ENCODE peak calls at places on chromosomes 13 and 19, in eight cellular contexts. Q, C, D, X, K, F, H and S are unnamed samples. For H3K9me3, the result is how much of the 10 kb centered on the place peaks cover.

GRCh38 chr13:85076343-85076742 is 722.9 kb downstream of the SLITRK6 start:
- DNase-seq in Q (no peak), C (no peak), D (no peak), X (no peak), K (no peak), F (no peak), H (no peak), S (no peak)

GRCh38 chr13:73337511-73337910 is 278.7 kb downstream of the KLF5 start:
- DNase-seq in Q (no peak), C (no peak), D (no peak), X (no peak), K (no peak), F (no peak), H (no peak), S (no peak)

GRCh38 chr13:80166352-80166751 is 174.6 kb downstream of the SPRY2 start:
- DNase-seq in Q (no peak), C (no peak), D (no peak), X (no peak), K (no peak), F (no peak), H (no peak), S (no peak)

GRCh38 chr19:35184267-35184666 is 29.7 kb downstream of the FXYD5 start:
- DNase-seq in Q (no peak), C (no peak), D (no peak), X (no peak), K (no peak), F (no peak), H (no peak), S (no peak)

GRCh38 chr19:7605490-7606222 is 10.0 kb downstream of the CAMSAP3 start:
- DNase-seq in Q (no peak), C (no peak), D (peak), X (peak), K (peak), F (no peak), H (no peak), S (no peak)

GRCh38 chr19:5080030-5080644 is 111.2 kb downstream of the KDM4B start:
- DNase-seq in Q (no peak), C (no peak), D (no peak), X (no peak), K (no peak), F (no peak), H (no peak), S (no peak)

GRCh38 chr19:56837892-56838679 is 2.4 kb downstream of the PEG3 start:
- DNase-seq in Q (peak), C (no peak), D (no peak), X (peak), K (no peak), F (no peak), H (peak), S (no peak)

GRCh38 chr19:6087074-6087506 is 23.2 kb downstream of the RFX2 start:
- DNase-seq in Q (no peak), C (peak), D (no peak), X (no peak), K (no peak), F (no peak), H (no peak), S (no peak)

GRCh38 chr19:38401148-38401547 is 1.7 kb upstream of the FAM98C start:
- DNase-seq in Q (no peak), C (no peak), D (no peak), X (no peak), K (no peak), F (no peak), H (no peak), S (no peak)

GRCh38 chr13:45121421-45121820 is 1.1 kb downstream of the GTF2F2 start:
- DNase-seq in Q (no peak), C (no peak), D (no peak), X (no peak), K (no peak), F (peak), H (no peak), S (no peak)

GRCh38 chr13:32211788-32212187 is 103.4 kb downstream of the ZAR1L start:
- DNase-seq in Q (no peak), C (no peak), D (no peak), X (no peak), K (no peak), F (peak), H (no peak), S (no peak)

GRCh38 chr19:38213911-38214625 is 10.0 kb downstream of the DPF1 start:
- DNase-seq in Q (peak), C (no peak), D (peak), X (no peak), K (no peak), F (no peak), H (no peak), S (no peak)

GRCh38 chr13:107649071-107649470 is 566.3 kb downstream of the LIG4 start:
- DNase-seq in Q (no peak), C (no peak), D (no peak), X (no peak), K (no peak), F (no peak), H (no peak), S (no peak)

GRCh38 chr19:40089462-40089861 is 1.3 kb downstream of the ZNF780A start:
- DNase-seq in Q (no peak), C (no peak), D (no peak), X (no peak), K (no peak), F (peak), H (no peak), S (no peak)

GRCh38 chr19:44113784-44114390 is 688 bp downstream of the ZNF225 start:
- DNase-seq in Q (peak), C (no peak), D (no peak), X (no peak), K (peak), F (no peak), H (no peak), S (no peak)

GRCh38 chr13:19957320-19958118 is 1.0 kb upstream of the ZMYM2 start:
- DNase-seq in Q (peak), C (peak), D (peak), X (peak), K (peak), F (peak), H (peak), S (peak)

GRCh38 chr19:49469828-49470614 is 4.0 kb upstream of the FLT3LG start:
- DNase-seq in Q (no peak), C (no peak), D (no peak), X (no peak), K (peak), F (no peak), H (no peak), S (peak)

GRCh38 chr19:46654621-46655152 is 6.3 kb downstream of the DACT3 start:
- DNase-seq in Q (no peak), C (no peak), D (no peak), X (no peak), K (no peak), F (peak), H (no peak), S (no peak)

GRCh38 chr13:20188649-20189553 is 3.8 kb downstream of the GJB2 start:
- DNase-seq in Q (no peak), C (no peak), D (no peak), X (no peak), K (peak), F (no peak), H (no peak), S (no peak)

GRCh38 chr13:84870190-84870589 is 929.0 kb downstream of the SLITRK6 start:
- DNase-seq in Q (no peak), C (no peak), D (no peak), X (no peak), K (peak), F (no peak), H (no peak), S (no peak)

GRCh38 chr19:21483589-21484170 is 21.7 kb upstream of the ZNF429 start:
- DNase-seq in Q (peak), C (no peak), D (no peak), X (no peak), K (peak), F (peak), H (peak), S (peak)

GRCh38 chr19:11659612-11660011 is 62.3 kb downstream of the ZNF627 start:
- DNase-seq in Q (no peak), C (no peak), D (no peak), X (no peak), K (no peak), F (no peak), H (no peak), S (no peak)

GRCh38 chr13:30870049-30870884 is 35.8 kb upstream of the MEDAG start:
- DNase-seq in Q (peak), C (peak), D (peak), X (no peak), K (peak), F (no peak), H (peak), S (no peak)

GRCh38 chr19:23384166-23384565 is 11.1 kb downstream of the ZNF91 start:
- DNase-seq in Q (no peak), C (no peak), D (no peak), X (no peak), K (no peak), F (no peak), H (no peak), S (no peak)

GRCh38 chr19:46813570-46814358 is 25.4 kb upstream of the SLC1A5 start:
- DNase-seq in Q (peak), C (peak), D (peak), X (no peak), K (no peak), F (no peak), H (peak), S (no peak)

GRCh38 chr13:113413898-113414282 is 39.4 kb downstream of the ADPRHL1 start:
- DNase-seq in Q (no peak), C (no peak), D (peak), X (no peak), K (no peak), F (no peak), H (peak), S (no peak)

GRCh38 chr13:110409581-110409992 is 102.5 kb downstream of the COL4A2 start:
- DNase-seq in Q (no peak), C (no peak), D (peak), X (no peak), K (no peak), F (no peak), H (peak), S (no peak)

GRCh38 chr19:13181747-13182388 is 31.7 kb downstream of the IER2 start:
- DNase-seq in Q (peak), C (no peak), D (no peak), X (peak), K (no peak), F (peak), H (peak), S (no peak)

GRCh38 chr13:101305981-101306411 is 110.3 kb downstream of the NALCN start:
- DNase-seq in Q (no peak), C (no peak), D (no peak), X (no peak), K (no peak), F (no peak), H (no peak), S (no peak)

GRCh38 chr13:19587635-19588300 is 26.4 kb upstream of the TPTE2 start:
- DNase-seq in Q (no peak), C (no peak), D (no peak), X (peak), K (no peak), F (no peak), H (no peak), S (no peak)

GRCh38 chr19:28631931-28632330 is 581.0 kb downstream of the UQCRFS1 start:
- DNase-seq in Q (no peak), C (no peak), D (no peak), X (no peak), K (no peak), F (no peak), H (no peak), S (no peak)
- H3K9me3 ChIP-seq in Q (under half), C (under half), D (under half), X (under half), K (under half), F (under half), H (under half), S (under half)

GRCh38 chr13:48590141-48590863 is 57.4 kb upstream of the RCBTB2 start:
- DNase-seq in Q (no peak), C (no peak), D (no peak), X (no peak), K (no peak), F (no peak), H (no peak), S (no peak)
- H3K9me3 ChIP-seq in Q (under half), C (under half), D (under half), X (under half), K (under half), F (under half), H (under half), S (under half)

GRCh38 chr19:10010247-10010691 is at the start of gene COL5A3:
- DNase-seq in Q (no peak), C (peak), D (no peak), X (no peak), K (peak), F (no peak), H (no peak), S (no peak)
- H3K9me3 ChIP-seq in Q (under half), C (under half), D (under half), X (under half), K (under half), F (under half), H (under half), S (under half)

DNA sequence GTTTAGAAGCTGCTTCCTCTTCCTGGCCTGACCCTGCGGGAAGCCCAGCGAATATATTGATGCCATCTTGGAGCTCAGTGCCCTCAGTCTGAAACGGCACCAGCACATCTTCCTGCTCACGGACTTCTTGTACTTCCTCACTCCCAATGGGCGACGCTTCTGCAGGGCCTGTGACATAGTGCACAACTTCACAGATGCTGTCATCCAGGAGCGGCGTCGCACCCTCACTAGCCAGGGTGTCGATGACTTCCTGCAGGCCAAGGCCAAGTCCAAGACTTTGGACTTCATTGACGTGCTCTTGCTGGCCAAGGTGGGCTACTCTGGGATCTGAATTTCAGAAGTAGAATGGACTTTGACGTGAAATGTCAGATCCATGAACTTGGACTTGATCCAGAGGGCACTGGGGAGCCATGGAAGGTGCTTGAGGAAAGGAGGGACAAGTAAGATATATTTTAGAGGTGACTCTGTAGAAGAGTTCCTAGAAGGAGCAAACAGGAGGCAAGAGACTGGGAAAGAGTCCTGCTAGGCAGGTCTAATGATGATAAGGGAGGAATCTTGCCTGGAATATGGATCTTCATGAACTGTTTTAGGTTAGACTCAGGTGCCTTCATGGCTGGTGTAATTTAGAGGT is 38.4 kb upstream of the CYP4F8 start:
- DNase-seq in Q (no peak), C (no peak), D (no peak), X (no peak), K (no peak), F (no peak), H (no peak), S (no peak)
- H3K9me3 ChIP-seq in Q (under half), C (under half), D (under half), X (under half), K (half or more), F (under half), H (under half), S (under half)